ENCODE peak calls at places on chromosomes 11 and 22, in seven cellular contexts. One of them, this sample, is unnamed.

GRCh38 chr11:134361661-134362060 is 29.9 kb downstream of the GLB1L2 start:
- DNase-seq in fibroblast of the aortic adventitia: no peak
- DNase-seq in breast epithelium: no peak
- DNase-seq in MM.1S: no peak
- DNase-seq in NB4: no peak
- DNase-seq in Panc1: no peak
- DNase-seq in HFF-Myc: no peak
- DNase-seq in this sample: no peak

GRCh38 chr22:19085233-19086043 is 36.8 kb downstream of the DGCR2 start:
- DNase-seq in fibroblast of the aortic adventitia: peak
- DNase-seq in breast epithelium: no peak
- DNase-seq in MM.1S: peak
- DNase-seq in NB4: peak
- DNase-seq in Panc1: no peak
- DNase-seq in HFF-Myc: no peak
- DNase-seq in this sample: no peak

GRCh38 chr22:37511368-37512104 is 7.7 kb downstream of the CARD10 start:
- DNase-seq in fibroblast of the aortic adventitia: no peak
- DNase-seq in breast epithelium: no peak
- DNase-seq in MM.1S: no peak
- DNase-seq in NB4: no peak
- DNase-seq in Panc1: no peak
- DNase-seq in HFF-Myc: no peak
- DNase-seq in this sample: no peak

GRCh38 chr11:110525883-110526282 is 96.1 kb downstream of the FDX1 start:
- DNase-seq in fibroblast of the aortic adventitia: peak
- DNase-seq in breast epithelium: peak
- DNase-seq in MM.1S: peak
- DNase-seq in NB4: no peak
- DNase-seq in Panc1: no peak
- DNase-seq in HFF-Myc: peak
- DNase-seq in this sample: no peak

GRCh38 chr22:37269930-37270678 is 12.2 kb upstream of the CYTH4 start:
- DNase-seq in fibroblast of the aortic adventitia: no peak
- DNase-seq in breast epithelium: no peak
- DNase-seq in MM.1S: no peak
- DNase-seq in NB4: no peak
- DNase-seq in Panc1: no peak
- DNase-seq in HFF-Myc: no peak
- DNase-seq in this sample: no peak

GRCh38 chr22:33919591-33920501 is at the start of gene LARGE1:
- DNase-seq in fibroblast of the aortic adventitia: peak
- DNase-seq in breast epithelium: peak
- DNase-seq in MM.1S: peak
- DNase-seq in NB4: peak
- DNase-seq in Panc1: no peak
- DNase-seq in HFF-Myc: no peak
- DNase-seq in this sample: no peak

GRCh38 chr11:7892751-7893356 is 38.2 kb downstream of the OR10A6 start:
- DNase-seq in fibroblast of the aortic adventitia: peak
- DNase-seq in breast epithelium: no peak
- DNase-seq in MM.1S: peak
- DNase-seq in NB4: peak
- DNase-seq in Panc1: peak
- DNase-seq in HFF-Myc: peak
- DNase-seq in this sample: peak

GRCh38 chr11:11413776-11414175 is 60.7 kb upstream of the CSNK2A3 start:
- DNase-seq in fibroblast of the aortic adventitia: no peak
- DNase-seq in breast epithelium: no peak
- DNase-seq in MM.1S: no peak
- DNase-seq in NB4: no peak
- DNase-seq in Panc1: no peak
- DNase-seq in HFF-Myc: no peak
- DNase-seq in this sample: peak

GRCh38 chr22:42091446-42091764 is 833 bp upstream of the NDUFA6 start:
- DNase-seq in fibroblast of the aortic adventitia: no peak
- DNase-seq in breast epithelium: no peak
- DNase-seq in MM.1S: peak
- DNase-seq in NB4: no peak
- DNase-seq in Panc1: no peak
- DNase-seq in HFF-Myc: no peak
- DNase-seq in this sample: peak

GRCh38 chr22:19199479-19199878 is 20.9 kb upstream of the SLC25A1 start:
- DNase-seq in fibroblast of the aortic adventitia: no peak
- DNase-seq in breast epithelium: no peak
- DNase-seq in MM.1S: no peak
- DNase-seq in NB4: no peak
- DNase-seq in Panc1: no peak
- DNase-seq in HFF-Myc: no peak
- DNase-seq in this sample: no peak

GRCh38 chr22:19663821-19664325 is 50.4 kb upstream of the SEPTIN5 start:
- DNase-seq in fibroblast of the aortic adventitia: peak
- DNase-seq in breast epithelium: peak
- DNase-seq in MM.1S: no peak
- DNase-seq in NB4: peak
- DNase-seq in Panc1: no peak
- DNase-seq in HFF-Myc: no peak
- DNase-seq in this sample: no peak

GRCh38 chr11:112613051-112613972 is 347.9 kb upstream of the NCAM1 start:
- DNase-seq in fibroblast of the aortic adventitia: peak
- DNase-seq in breast epithelium: peak
- DNase-seq in MM.1S: no peak
- DNase-seq in NB4: no peak
- DNase-seq in Panc1: no peak
- DNase-seq in HFF-Myc: peak
- DNase-seq in this sample: no peak

GRCh38 chr22:31378123-31378522 is 21.3 kb upstream of the DRG1 start:
- DNase-seq in fibroblast of the aortic adventitia: peak
- DNase-seq in breast epithelium: no peak
- DNase-seq in MM.1S: no peak
- DNase-seq in NB4: no peak
- DNase-seq in Panc1: no peak
- DNase-seq in HFF-Myc: no peak
- DNase-seq in this sample: no peak

GRCh38 chr11:77669848-77670511 is 32.4 kb upstream of the CLNS1A start:
- DNase-seq in fibroblast of the aortic adventitia: peak
- DNase-seq in breast epithelium: no peak
- DNase-seq in MM.1S: no peak
- DNase-seq in NB4: no peak
- DNase-seq in Panc1: no peak
- DNase-seq in HFF-Myc: no peak
- DNase-seq in this sample: no peak

GRCh38 chr11:127074151-127074761 is 73.7 kb upstream of the KIRREL3 start:
- DNase-seq in fibroblast of the aortic adventitia: peak
- DNase-seq in breast epithelium: no peak
- DNase-seq in MM.1S: peak
- DNase-seq in NB4: peak
- DNase-seq in Panc1: peak
- DNase-seq in HFF-Myc: peak
- DNase-seq in this sample: no peak

GRCh38 chr22:26516503-26516902 is 4.2 kb upstream of the TFIP11 start:
- DNase-seq in fibroblast of the aortic adventitia: no peak
- DNase-seq in breast epithelium: no peak
- DNase-seq in MM.1S: no peak
- DNase-seq in NB4: no peak
- DNase-seq in Panc1: no peak
- DNase-seq in HFF-Myc: no peak
- DNase-seq in this sample: no peak

GRCh38 chr22:40560994-40561515 is 75.5 kb downstream of the MRTFA start:
- DNase-seq in fibroblast of the aortic adventitia: no peak
- DNase-seq in breast epithelium: no peak
- DNase-seq in MM.1S: no peak
- DNase-seq in NB4: no peak
- DNase-seq in Panc1: no peak
- DNase-seq in HFF-Myc: no peak
- DNase-seq in this sample: no peak

GRCh38 chr22:40556641-40557040 is 79.9 kb downstream of the MRTFA start:
- DNase-seq in fibroblast of the aortic adventitia: no peak
- DNase-seq in breast epithelium: no peak
- DNase-seq in MM.1S: no peak
- DNase-seq in NB4: no peak
- DNase-seq in Panc1: no peak
- DNase-seq in HFF-Myc: no peak
- DNase-seq in this sample: no peak

GRCh38 chr22:40557972-40558371 is 78.5 kb downstream of the MRTFA start:
- DNase-seq in fibroblast of the aortic adventitia: no peak
- DNase-seq in breast epithelium: no peak
- DNase-seq in MM.1S: no peak
- DNase-seq in NB4: no peak
- DNase-seq in Panc1: no peak
- DNase-seq in HFF-Myc: no peak
- DNase-seq in this sample: no peak

GRCh38 chr22:40560551-40560950 is 76.0 kb downstream of the MRTFA start:
- DNase-seq in fibroblast of the aortic adventitia: peak
- DNase-seq in breast epithelium: no peak
- DNase-seq in MM.1S: no peak
- DNase-seq in NB4: peak
- DNase-seq in Panc1: no peak
- DNase-seq in HFF-Myc: peak
- DNase-seq in this sample: no peak
- H3K4me3 ChIP-seq in fibroblast of the aortic adventitia: no peak
- H3K4me3 ChIP-seq in breast epithelium: no peak
- H3K4me3 ChIP-seq in MM.1S: no peak
- H3K4me3 ChIP-seq in NB4: no peak
- H3K4me3 ChIP-seq in Panc1: no peak
- H3K4me3 ChIP-seq in HFF-Myc: no peak
- H3K4me3 ChIP-seq in this sample: no peak

DNA sequence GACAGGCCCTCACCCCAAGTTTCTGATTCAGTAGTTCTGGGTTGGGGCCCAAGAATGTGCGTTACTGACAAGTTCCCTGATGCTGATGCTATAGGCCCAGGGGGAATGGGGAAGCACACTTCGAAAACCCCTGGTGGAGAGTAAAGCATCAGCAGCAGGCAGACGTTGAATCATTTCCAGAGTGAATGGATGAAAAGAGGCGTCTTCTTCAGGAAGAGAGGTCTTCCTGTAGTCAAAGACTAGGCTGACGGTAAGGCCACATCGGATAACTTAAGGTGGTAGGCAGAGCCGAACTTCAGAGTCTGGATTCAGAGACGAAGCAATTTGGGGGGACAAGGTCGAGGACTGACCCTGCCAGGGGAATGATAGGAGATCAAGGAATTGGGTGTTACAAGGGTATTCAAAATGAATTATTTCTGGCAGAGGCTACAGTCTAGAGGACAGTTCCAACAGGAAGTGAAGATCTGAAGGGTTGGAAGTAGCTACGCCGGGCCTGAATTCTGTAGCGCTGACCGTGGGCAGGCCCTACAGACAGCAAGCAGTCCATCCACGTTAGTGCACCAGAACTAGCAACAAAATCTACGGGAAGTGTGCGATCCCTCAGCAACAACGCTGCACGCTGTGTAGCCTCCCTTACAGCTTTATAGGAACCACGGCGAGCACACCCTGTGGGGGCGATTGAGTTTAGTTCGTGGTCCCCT is 862 bp upstream of the CENATAC start:
- DNase-seq in fibroblast of the aortic adventitia: peak
- DNase-seq in breast epithelium: no peak
- DNase-seq in MM.1S: peak
- DNase-seq in NB4: peak
- DNase-seq in Panc1: no peak
- DNase-seq in HFF-Myc: no peak
- DNase-seq in this sample: no peak
- TF ChIP-seq CTCF in fibroblast of the aortic adventitia: peak
- TF ChIP-seq CTCF in breast epithelium: no peak
- TF ChIP-seq CTCF in MM.1S: peak
- TF ChIP-seq CTCF in NB4: peak
- TF ChIP-seq CTCF in Panc1: no peak
- TF ChIP-seq CTCF in HFF-Myc: peak
- TF ChIP-seq CTCF in this sample: no peak

GRCh38 chr11:114232400-114233070 is 63.7 kb upstream of the NNMT start:
- DNase-seq in fibroblast of the aortic adventitia: no peak
- DNase-seq in breast epithelium: no peak
- DNase-seq in MM.1S: no peak
- DNase-seq in NB4: no peak
- DNase-seq in Panc1: no peak
- DNase-seq in HFF-Myc: no peak
- DNase-seq in this sample: no peak

GRCh38 chr11:114233755-114234154 is 62.4 kb upstream of the NNMT start:
- DNase-seq in fibroblast of the aortic adventitia: no peak
- DNase-seq in breast epithelium: no peak
- DNase-seq in MM.1S: no peak
- DNase-seq in NB4: no peak
- DNase-seq in Panc1: no peak
- DNase-seq in HFF-Myc: no peak
- DNase-seq in this sample: peak

GRCh38 chr11:114239632-114240224 is 56.5 kb upstream of the NNMT start:
- DNase-seq in fibroblast of the aortic adventitia: no peak
- DNase-seq in breast epithelium: no peak
- DNase-seq in MM.1S: no peak
- DNase-seq in NB4: no peak
- DNase-seq in Panc1: no peak
- DNase-seq in HFF-Myc: no peak
- DNase-seq in this sample: no peak

GRCh38 chr11:114237321-114238280 is 58.6 kb upstream of the NNMT start:
- DNase-seq in fibroblast of the aortic adventitia: no peak
- DNase-seq in breast epithelium: no peak
- DNase-seq in MM.1S: no peak
- DNase-seq in NB4: no peak
- DNase-seq in Panc1: no peak
- DNase-seq in HFF-Myc: no peak
- DNase-seq in this sample: no peak

GRCh38 chr11:114236829-114237228 is 59.4 kb upstream of the NNMT start:
- DNase-seq in fibroblast of the aortic adventitia: peak
- DNase-seq in breast epithelium: no peak
- DNase-seq in MM.1S: no peak
- DNase-seq in NB4: no peak
- DNase-seq in Panc1: no peak
- DNase-seq in HFF-Myc: no peak
- DNase-seq in this sample: no peak
- H3K4me3 ChIP-seq in fibroblast of the aortic adventitia: no peak
- H3K4me3 ChIP-seq in breast epithelium: no peak
- H3K4me3 ChIP-seq in MM.1S: no peak
- H3K4me3 ChIP-seq in NB4: no peak
- H3K4me3 ChIP-seq in Panc1: no peak
- H3K4me3 ChIP-seq in HFF-Myc: no peak
- H3K4me3 ChIP-seq in this sample: no peak

GRCh38 chr11:111569476-111569875 is 29.0 kb downstream of the LAYN start:
- DNase-seq in fibroblast of the aortic adventitia: no peak
- DNase-seq in breast epithelium: no peak
- DNase-seq in MM.1S: no peak
- DNase-seq in NB4: no peak
- DNase-seq in Panc1: no peak
- DNase-seq in HFF-Myc: no peak
- DNase-seq in this sample: no peak

GRCh38 chr11:111565111-111565720 is 24.7 kb downstream of the LAYN start:
- DNase-seq in fibroblast of the aortic adventitia: peak
- DNase-seq in breast epithelium: peak
- DNase-seq in MM.1S: peak
- DNase-seq in NB4: peak
- DNase-seq in Panc1: peak
- DNase-seq in HFF-Myc: peak
- DNase-seq in this sample: peak

GRCh38 chr11:111562692-111563389 is 22.3 kb downstream of the LAYN start:
- DNase-seq in fibroblast of the aortic adventitia: no peak
- DNase-seq in breast epithelium: no peak
- DNase-seq in MM.1S: no peak
- DNase-seq in NB4: no peak
- DNase-seq in Panc1: no peak
- DNase-seq in HFF-Myc: no peak
- DNase-seq in this sample: no peak

GRCh38 chr11:111561801-111562325 is 21.3 kb downstream of the LAYN start:
- DNase-seq in fibroblast of the aortic adventitia: peak
- DNase-seq in breast epithelium: no peak
- DNase-seq in MM.1S: no peak
- DNase-seq in NB4: no peak
- DNase-seq in Panc1: peak
- DNase-seq in HFF-Myc: peak
- DNase-seq in this sample: no peak

GRCh38 chr11:111566324-111566723 is 25.8 kb downstream of the LAYN start:
- DNase-seq in fibroblast of the aortic adventitia: no peak
- DNase-seq in breast epithelium: no peak
- DNase-seq in MM.1S: no peak
- DNase-seq in NB4: no peak
- DNase-seq in Panc1: no peak
- DNase-seq in HFF-Myc: no peak
- DNase-seq in this sample: no peak
- TF ChIP-seq CTCF in fibroblast of the aortic adventitia: no peak
- TF ChIP-seq CTCF in breast epithelium: no peak
- TF ChIP-seq CTCF in MM.1S: no peak
- TF ChIP-seq CTCF in NB4: no peak
- TF ChIP-seq CTCF in Panc1: no peak
- TF ChIP-seq CTCF in HFF-Myc: no peak
- TF ChIP-seq CTCF in this sample: no peak